ENCODE peak calls at places on chromosomes 5 and 9, in five cellular contexts. M, Q, V, Y and B are unnamed samples.
A peak's percentile ranks its signal among the peaks of the same experiment; 100 is the strongest.

GRCh38 chr9:28999806-29000205 is 1426.5 kb upstream of the C9orf72 start:
- DNase-seq in Q (no peak), Y (no peak), V (no peak), M (no peak), B (no peak)

GRCh38 chr5:137751869-137752491 is 2.2 kb downstream of the HNRNPA0 start:
- DNase-seq in Q (no peak), M (peak; percentile 74), V (peak; percentile 57), Y (peak; percentile 32), B (no peak)

GRCh38 chr9:23621166-23621565 is 204.9 kb downstream of the ELAVL2 start:
- DNase-seq in M (no peak), Y (no peak), Q (no peak), V (peak; percentile 78), B (no peak)

GRCh38 chr5:54624671-54625583 is 107.4 kb downstream of the SNX18 start:
- DNase-seq in Y (no peak), V (no peak), Q (no peak), M (no peak), B (peak; percentile 55)

GRCh38 chr9:72509635-72510034 is 11.8 kb upstream of the TMC1 start:
- DNase-seq in Q (no peak), Y (no peak), V (peak; percentile 64), M (no peak), B (no peak)

GRCh38 chr5:154412925-154413324 is 32.9 kb upstream of the SAP30L start:
- DNase-seq in V (no peak), Q (no peak), M (no peak), Y (no peak), B (no peak)

GRCh38 chr5:157361865-157362465 is 96.0 kb downstream of the CYFIP2 start:
- DNase-seq in V (no peak), Y (peak; percentile 16), Q (no peak), M (no peak), B (no peak)

GRCh38 chr5:93585054-93585751 is 2.2 kb downstream of the NR2F1 start:
- DNase-seq in Q (peak; percentile 58), V (peak; percentile 56), M (peak; percentile 67), Y (peak; percentile 77), B (no peak)

GRCh38 chr9:948497-948896 is 28.0 kb upstream of the DMRT3 start:
- DNase-seq in M (no peak), Q (no peak), Y (no peak), V (no peak), B (no peak)

GRCh38 chr5:102049517-102049916 is 246.6 kb downstream of the SLCO4C1 start:
- DNase-seq in V (no peak), Y (no peak), Q (no peak), M (no peak), B (no peak)

GRCh38 chr5:144332265-144332664 is 161.6 kb downstream of the KCTD16 start:
- DNase-seq in Q (no peak), Y (no peak), M (peak; percentile 29), V (no peak), B (no peak)

GRCh38 chr9:35738186-35738585 is 5.7 kb downstream of the CREB3 start:
- DNase-seq in M (no peak), Q (no peak), Y (no peak), V (no peak), B (no peak)

GRCh38 chr9:96034553-96035122 is 159.1 kb downstream of the ERCC6L2 start:
- DNase-seq in V (no peak), Q (no peak), M (no peak), Y (no peak), B (no peak)

GRCh38 chr9:3954228-3954949 is 345.5 kb downstream of the GLIS3 start:
- DNase-seq in V (no peak), Y (no peak), M (peak; percentile 86), Q (no peak), B (no peak)

GRCh38 chr5:161507591-161507990 is 38.9 kb downstream of the GABRB2 start:
- DNase-seq in M (no peak), Q (no peak), V (no peak), Y (no peak), B (no peak)

GRCh38 chr5:164345173-164345572 is 839.8 kb downstream of the MAT2B start:
- DNase-seq in Q (no peak), V (no peak), M (peak; percentile 18), Y (no peak), B (no peak)

GRCh38 chr5:160271396-160271795 is 41.0 kb downstream of the CCNJL start:
- DNase-seq in V (no peak), Y (peak; percentile 54), M (peak; percentile 42), Q (peak; percentile 54), B (peak; percentile 51)

GRCh38 chr9:83978992-83979811 is 813 bp downstream of the HNRNPK start:
- DNase-seq in Y (peak; percentile 85), Q (peak; percentile 97), V (peak; percentile 77), M (peak; percentile 90), B (peak; percentile 92)

GRCh38 chr5:74028406-74028805 is 402.4 kb downstream of the ARHGEF28 start:
- DNase-seq in V (peak; percentile 96), Q (no peak), Y (no peak), M (no peak), B (no peak)

GRCh38 chr5:147691134-147691533 is 91.4 kb downstream of the JAKMIP2 start:
- DNase-seq in V (no peak), Y (no peak), M (no peak), Q (no peak), B (no peak)

GRCh38 chr5:3325811-3326568 is 269.6 kb upstream of the IRX1 start:
- DNase-seq in V (no peak), Y (no peak), M (no peak), Q (no peak), B (no peak)

GRCh38 chr9:107606149-107606790 is 116.7 kb upstream of the KLF4 start:
- DNase-seq in Q (no peak), M (no peak), V (no peak), Y (no peak), B (no peak)

GRCh38 chr9:88533951-88534455 is 975 bp upstream of the NXNL2 start:
- DNase-seq in Y (no peak), Q (peak; percentile 83), V (no peak), M (peak; percentile 38), B (no peak)

GRCh38 chr5:8685704-8686103 is 816.8 kb downstream of the MTRR start:
- DNase-seq in V (no peak), M (peak; percentile 7), Q (no peak), Y (peak; percentile 3), B (peak; percentile 16)

GRCh38 chr5:145958463-145958862 is 22.1 kb downstream of the SH3RF2 start:
- DNase-seq in M (no peak), Q (no peak), V (no peak), Y (no peak), B (no peak)

GRCh38 chr5:2148312-2149195 is 265.8 kb upstream of the IRX4 start:
- DNase-seq in M (no peak), Q (no peak), V (no peak), Y (no peak), B (no peak)

GRCh38 chr9:132609829-132610228 is 27.4 kb downstream of the BARHL1 start:
- DNase-seq in Y (no peak), V (peak; percentile 54), M (no peak), Q (no peak), B (no peak)

GRCh38 chr9:135850737-135851136 is 56.6 kb downstream of the CAMSAP1 start:
- DNase-seq in Y (no peak), V (no peak), M (no peak), Q (no peak), B (no peak)

GRCh38 chr5:43041131-43041668 is 1.1 kb upstream of the ANXA2R start:
- DNase-seq in V (no peak), Y (no peak), Q (no peak), M (peak; percentile 16), B (peak; percentile 75)

DNA sequence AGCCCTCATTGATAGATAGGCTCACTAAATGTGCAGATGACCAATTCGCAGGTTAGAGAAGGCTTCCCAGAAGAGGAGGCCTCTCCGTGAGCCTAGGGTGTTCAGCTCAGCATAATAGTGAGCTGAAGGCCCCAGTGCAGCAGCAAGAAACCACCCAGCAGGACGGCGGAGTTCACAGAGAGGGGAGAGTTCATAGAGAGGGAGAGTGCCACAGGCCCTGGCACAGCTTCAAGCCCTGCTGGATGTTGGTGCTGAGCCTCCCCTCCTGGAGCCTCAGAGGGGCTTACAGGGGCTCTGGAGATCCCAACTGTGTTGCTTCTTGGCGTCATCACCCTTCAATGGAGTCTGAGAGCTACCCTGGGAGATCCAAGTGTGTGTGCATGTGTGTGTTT is 2.1 kb downstream of the SLC22A5 start:
- DNase-seq in Y (no peak), V (no peak), M (no peak), Q (no peak), B (no peak)
- TF ChIP-seq CTCF in Y (no peak), V (no peak), M (no peak), Q (no peak), B (no peak)

GRCh38 chr9:112112519-112112918 is 62.6 kb downstream of the SUSD1 start:
- DNase-seq in Y (no peak), M (no peak), V (peak; percentile 94), Q (no peak), B (no peak)
- H3K9ac ChIP-seq in Y (no peak overlapping the region), M (no peak overlapping the region), V (peak overlapping the region; percentile 39), Q (no peak overlapping the region), B (no peak overlapping the region)

GRCh38 chr5:61604076-61604475 is 272.0 kb downstream of the ZSWIM6 start:
- DNase-seq in M (no peak), Q (no peak), V (no peak), Y (no peak), B (no peak)
- TF ChIP-seq CTCF in M (no peak), Q (no peak), V (no peak), Y (no peak), B (no peak)

GRCh38 chr5:53416144-53416730 is 64.2 kb upstream of the FST start:
- DNase-seq in Y (no peak), V (peak; percentile 60), Q (no peak), M (no peak), B (no peak)

GRCh38 chr5:53405396-53405795 is 75.0 kb upstream of the FST start:
- DNase-seq in Q (no peak), V (no peak), M (no peak), Y (no peak), B (no peak)

GRCh38 chr5:53406630-53407316 is 73.7 kb upstream of the FST start:
- DNase-seq in Y (no peak), M (no peak), V (peak; percentile 89), Q (no peak), B (no peak)

GRCh38 chr5:53407373-53407772 is 73.1 kb upstream of the FST start:
- DNase-seq in Q (no peak), M (no peak), V (peak; percentile 64), Y (no peak), B (no peak)

DNA sequence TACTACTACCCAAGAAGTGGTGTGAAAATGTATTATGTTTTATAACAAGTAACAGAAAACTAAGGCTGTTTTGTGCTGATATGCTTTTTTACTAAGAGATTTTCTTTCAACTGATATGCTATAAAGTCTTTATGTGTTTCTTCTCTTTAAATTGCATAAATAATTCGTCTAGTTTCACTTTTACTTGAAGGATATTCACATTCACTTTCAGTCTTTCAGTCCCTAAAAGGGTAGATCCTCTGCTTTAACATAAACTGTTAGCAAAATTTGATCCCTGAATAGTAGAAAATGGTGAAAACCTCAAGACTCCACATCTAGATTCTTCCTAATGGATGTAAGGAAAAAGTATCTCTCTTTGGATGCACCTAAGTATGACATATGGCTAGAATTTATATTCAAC is 69.0 kb upstream of the FST start:
- DNase-seq in Q (no peak), V (no peak), M (no peak), Y (no peak), B (no peak)
- H3K9ac ChIP-seq in Q (no peak overlapping the region), V (no peak overlapping the region), M (no peak overlapping the region), Y (no peak overlapping the region), B (no peak overlapping the region)

DNA sequence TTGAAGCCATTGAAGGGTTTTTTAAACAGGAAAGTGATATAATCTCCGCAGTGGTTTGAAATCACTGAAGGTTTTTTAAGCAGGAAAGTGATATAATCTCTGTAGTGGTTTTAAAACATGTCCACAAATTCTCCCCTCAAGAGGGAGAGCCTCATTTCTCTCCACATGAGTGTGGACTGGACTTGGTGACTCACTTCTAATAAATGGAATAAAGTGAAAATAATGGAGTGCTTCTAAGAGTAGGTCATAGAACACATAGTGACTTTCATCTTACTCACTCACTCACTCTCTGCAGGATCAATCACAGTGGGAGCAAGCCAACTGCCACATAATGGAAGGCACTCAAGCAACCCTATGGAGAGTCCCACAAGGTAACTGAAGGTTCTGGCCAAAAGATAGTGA is 12.0 kb downstream of the CTNNAL1 start:
- DNase-seq in V (peak; percentile 91), M (no peak), Y (no peak), Q (no peak), B (no peak)
- TF ChIP-seq CTCF in V (peak; percentile 4), M (no peak), Y (no peak), Q (no peak), B (no peak)